ENCODE peak calls at places on chromosomes 13 and 19, in eight cellular contexts. One of them, this sample, is unnamed.

GRCh38 chr13:46553886-46554855 is 1.2 kb downstream of the LRCH1 start:
- DNase-seq in stomach: peak; percentile 71
- DNase-seq in lower lobe of right lung: peak; percentile 82
- DNase-seq in adipocyte: peak; percentile 86
- DNase-seq in choroid plexus epithelial cell: peak; percentile 90
- DNase-seq in astrocyte of the cerebellum: peak; percentile 57
- DNase-seq in ascending aorta: peak; percentile 86
- DNase-seq in aorta: peak; percentile 87
- DNase-seq in this sample: peak; percentile 41

GRCh38 chr19:47377208-47377701 is 28.1 kb downstream of the DHX34 start:
- DNase-seq in stomach: no peak
- DNase-seq in lower lobe of right lung: no peak
- DNase-seq in adipocyte: no peak
- DNase-seq in choroid plexus epithelial cell: no peak
- DNase-seq in astrocyte of the cerebellum: no peak
- DNase-seq in ascending aorta: no peak
- DNase-seq in aorta: no peak
- DNase-seq in this sample: no peak

GRCh38 chr19:10878253-10878652 is 6.9 kb downstream of the CARM1 start:
- DNase-seq in stomach: no peak
- DNase-seq in lower lobe of right lung: no peak
- DNase-seq in adipocyte: no peak
- DNase-seq in choroid plexus epithelial cell: no peak
- DNase-seq in astrocyte of the cerebellum: no peak
- DNase-seq in ascending aorta: no peak
- DNase-seq in aorta: no peak
- DNase-seq in this sample: no peak

GRCh38 chr19:5038631-5039271 is 69.8 kb downstream of the KDM4B start:
- DNase-seq in stomach: peak; percentile 40
- DNase-seq in lower lobe of right lung: no peak
- DNase-seq in adipocyte: peak; percentile 25
- DNase-seq in choroid plexus epithelial cell: peak; percentile 55
- DNase-seq in astrocyte of the cerebellum: no peak
- DNase-seq in ascending aorta: no peak
- DNase-seq in aorta: no peak
- DNase-seq in this sample: no peak

GRCh38 chr19:48681127-48681470 is 8.3 kb upstream of the NTN5 start:
- DNase-seq in stomach: peak; percentile 57
- DNase-seq in lower lobe of right lung: no peak
- DNase-seq in adipocyte: peak; percentile 17
- DNase-seq in choroid plexus epithelial cell: peak; percentile 77
- DNase-seq in astrocyte of the cerebellum: peak; percentile 55
- DNase-seq in ascending aorta: no peak
- DNase-seq in aorta: no peak
- DNase-seq in this sample: peak; percentile 16

GRCh38 chr13:76992548-76993001 is 694 bp downstream of the CLN5 start:
- DNase-seq in stomach: no peak
- DNase-seq in lower lobe of right lung: no peak
- DNase-seq in adipocyte: peak; percentile 60
- DNase-seq in choroid plexus epithelial cell: peak; percentile 29
- DNase-seq in astrocyte of the cerebellum: no peak
- DNase-seq in ascending aorta: no peak
- DNase-seq in aorta: peak; percentile 57
- DNase-seq in this sample: no peak

GRCh38 chr13:28356506-28357064 is 138.3 kb downstream of the FLT1 start:
- DNase-seq in stomach: no peak
- DNase-seq in lower lobe of right lung: no peak
- DNase-seq in adipocyte: peak; percentile 54
- DNase-seq in choroid plexus epithelial cell: no peak
- DNase-seq in astrocyte of the cerebellum: no peak
- DNase-seq in ascending aorta: no peak
- DNase-seq in aorta: no peak
- DNase-seq in this sample: no peak

GRCh38 chr13:48431987-48432615 is 19.2 kb upstream of the LPAR6 start:
- DNase-seq in stomach: no peak
- DNase-seq in lower lobe of right lung: no peak
- DNase-seq in adipocyte: peak; percentile 81
- DNase-seq in choroid plexus epithelial cell: peak; percentile 74
- DNase-seq in astrocyte of the cerebellum: no peak
- DNase-seq in ascending aorta: no peak
- DNase-seq in aorta: no peak
- DNase-seq in this sample: no peak

GRCh38 chr19:54152267-54152666 is 7.3 kb downstream of the LENG1 start:
- DNase-seq in stomach: no peak
- DNase-seq in lower lobe of right lung: no peak
- DNase-seq in adipocyte: no peak
- DNase-seq in choroid plexus epithelial cell: no peak
- DNase-seq in astrocyte of the cerebellum: no peak
- DNase-seq in ascending aorta: no peak
- DNase-seq in aorta: no peak
- DNase-seq in this sample: no peak

GRCh38 chr19:58439576-58440554 is at the start of gene ZNF132:
- DNase-seq in stomach: peak; percentile 96
- DNase-seq in lower lobe of right lung: peak; percentile 97
- DNase-seq in adipocyte: peak; percentile 100
- DNase-seq in choroid plexus epithelial cell: peak; percentile 100
- DNase-seq in astrocyte of the cerebellum: peak; percentile 100
- DNase-seq in ascending aorta: peak; percentile 99
- DNase-seq in aorta: peak; percentile 98
- DNase-seq in this sample: peak; percentile 97

GRCh38 chr13:45047394-45048328 is 58.3 kb downstream of the GPALPP1 start:
- DNase-seq in stomach: peak; percentile 80
- DNase-seq in lower lobe of right lung: peak; percentile 69
- DNase-seq in adipocyte: peak; percentile 93
- DNase-seq in choroid plexus epithelial cell: peak; percentile 89
- DNase-seq in astrocyte of the cerebellum: peak; percentile 61
- DNase-seq in ascending aorta: peak; percentile 79
- DNase-seq in aorta: peak; percentile 81
- DNase-seq in this sample: peak; percentile 35
- H3K4me3 ChIP-seq in stomach: peak overlapping the region; percentile 47
- H3K4me3 ChIP-seq in lower lobe of right lung: peak overlapping the region; percentile 53
- H3K4me3 ChIP-seq in adipocyte: peak overlapping the region; percentile 81
- H3K4me3 ChIP-seq in choroid plexus epithelial cell: peak overlapping the region; percentile 62
- H3K4me3 ChIP-seq in astrocyte of the cerebellum: peak overlapping the region; percentile 50
- H3K4me3 ChIP-seq in ascending aorta: peak overlapping the region; percentile 57
- H3K4me3 ChIP-seq in aorta: peak overlapping the region; percentile 40
- H3K4me3 ChIP-seq in this sample: peak overlapping the region; percentile 62

GRCh38 chr19:52923782-52924593 is 760 bp upstream of the ZNF888 start:
- DNase-seq in stomach: peak; percentile 66
- DNase-seq in lower lobe of right lung: peak; percentile 88
- DNase-seq in adipocyte: peak; percentile 21
- DNase-seq in choroid plexus epithelial cell: peak; percentile 19
- DNase-seq in astrocyte of the cerebellum: no peak
- DNase-seq in ascending aorta: peak; percentile 80
- DNase-seq in aorta: peak; percentile 84
- DNase-seq in this sample: no peak
- H3K4me3 ChIP-seq in stomach: peak overlapping the region; percentile 74
- H3K4me3 ChIP-seq in lower lobe of right lung: peak overlapping the region; percentile 76
- H3K4me3 ChIP-seq in adipocyte: peak overlapping the region; percentile 91
- H3K4me3 ChIP-seq in choroid plexus epithelial cell: peak overlapping the region; percentile 82
- H3K4me3 ChIP-seq in astrocyte of the cerebellum: peak overlapping the region; percentile 60
- H3K4me3 ChIP-seq in ascending aorta: peak overlapping the region; percentile 83
- H3K4me3 ChIP-seq in aorta: peak overlapping the region; percentile 58
- H3K4me3 ChIP-seq in this sample: peak overlapping the region; percentile 90

GRCh38 chr19:55386515-55386947 is 799 bp downstream of the RPL28 start:
- DNase-seq in stomach: no peak
- DNase-seq in lower lobe of right lung: no peak
- DNase-seq in adipocyte: peak; percentile 40
- DNase-seq in choroid plexus epithelial cell: no peak
- DNase-seq in astrocyte of the cerebellum: no peak
- DNase-seq in ascending aorta: no peak
- DNase-seq in aorta: no peak
- DNase-seq in this sample: no peak
- H3K4me3 ChIP-seq in stomach: peak overlapping the region; percentile 90
- H3K4me3 ChIP-seq in lower lobe of right lung: peak overlapping the region; percentile 97
- H3K4me3 ChIP-seq in adipocyte: peak overlapping the region; percentile 92
- H3K4me3 ChIP-seq in choroid plexus epithelial cell: peak overlapping the region; percentile 77
- H3K4me3 ChIP-seq in astrocyte of the cerebellum: peak overlapping the region; percentile 97
- H3K4me3 ChIP-seq in ascending aorta: peak overlapping the region; percentile 68
- H3K4me3 ChIP-seq in aorta: peak overlapping the region; percentile 76
- H3K4me3 ChIP-seq in this sample: peak overlapping the region; percentile 99

DNA sequence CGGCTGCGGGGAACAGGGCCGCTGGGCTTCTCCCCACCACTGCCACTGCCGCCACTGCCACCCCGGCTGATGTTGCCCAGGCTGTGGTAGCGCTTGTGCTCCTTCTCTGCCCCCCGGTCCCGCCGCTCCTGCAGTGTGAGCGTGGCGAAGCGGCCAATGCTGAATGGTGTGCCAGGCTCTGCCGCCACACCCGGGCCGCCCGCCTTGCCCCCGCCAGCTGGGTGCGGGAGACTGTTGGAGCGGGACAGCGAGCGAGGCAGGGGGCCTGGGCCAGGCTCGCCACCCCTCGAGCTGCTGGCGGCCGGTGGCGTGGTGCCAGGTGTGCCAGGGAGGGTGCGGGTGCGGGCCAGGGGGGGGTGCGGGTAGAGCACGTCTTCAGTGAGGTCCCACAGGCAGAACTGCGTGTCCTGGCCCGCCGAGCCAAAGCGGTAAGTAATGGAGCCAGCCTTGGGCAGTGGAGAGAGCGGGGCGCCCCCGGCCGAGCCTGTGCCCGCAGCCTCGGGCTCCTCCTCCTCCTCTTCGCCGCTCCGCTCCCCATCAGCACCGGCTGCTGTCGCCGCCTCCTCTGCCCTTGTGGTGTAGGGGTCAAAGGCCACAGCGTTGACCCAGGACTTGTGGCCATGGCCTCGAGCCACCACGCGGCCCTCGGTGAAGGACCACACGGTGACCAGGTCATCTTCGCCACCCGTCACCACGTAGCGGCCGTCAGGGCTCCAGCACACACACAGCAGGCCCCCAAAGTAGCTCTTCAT is 3.7 kb upstream of the DMPK start:
- DNase-seq in stomach: no peak
- DNase-seq in lower lobe of right lung: no peak
- DNase-seq in adipocyte: no peak
- DNase-seq in choroid plexus epithelial cell: no peak
- DNase-seq in astrocyte of the cerebellum: no peak
- DNase-seq in ascending aorta: no peak
- DNase-seq in aorta: no peak
- DNase-seq in this sample: no peak
- H3K4me3 ChIP-seq in stomach: no peak overlapping the region
- H3K4me3 ChIP-seq in lower lobe of right lung: no peak overlapping the region
- H3K4me3 ChIP-seq in adipocyte: no peak overlapping the region
- H3K4me3 ChIP-seq in choroid plexus epithelial cell: no peak overlapping the region
- H3K4me3 ChIP-seq in astrocyte of the cerebellum: no peak overlapping the region
- H3K4me3 ChIP-seq in ascending aorta: no peak overlapping the region
- H3K4me3 ChIP-seq in aorta: no peak overlapping the region
- H3K4me3 ChIP-seq in this sample: no peak overlapping the region

GRCh38 chr19:49875177-49875576 is 2.0 kb downstream of the AKT1S1 start:
- DNase-seq in stomach: no peak
- DNase-seq in lower lobe of right lung: no peak
- DNase-seq in adipocyte: no peak
- DNase-seq in choroid plexus epithelial cell: no peak
- DNase-seq in astrocyte of the cerebellum: no peak
- DNase-seq in ascending aorta: no peak
- DNase-seq in aorta: no peak
- DNase-seq in this sample: no peak
- H3K4me3 ChIP-seq in stomach: peak overlapping the region; percentile 73
- H3K4me3 ChIP-seq in lower lobe of right lung: peak overlapping the region; percentile 89
- H3K4me3 ChIP-seq in adipocyte: peak overlapping the region; percentile 93
- H3K4me3 ChIP-seq in choroid plexus epithelial cell: peak overlapping the region; percentile 100
- H3K4me3 ChIP-seq in astrocyte of the cerebellum: peak overlapping the region; percentile 73
- H3K4me3 ChIP-seq in ascending aorta: peak overlapping the region; percentile 85
- H3K4me3 ChIP-seq in aorta: no peak overlapping the region
- H3K4me3 ChIP-seq in this sample: peak overlapping the region; percentile 61

DNA sequence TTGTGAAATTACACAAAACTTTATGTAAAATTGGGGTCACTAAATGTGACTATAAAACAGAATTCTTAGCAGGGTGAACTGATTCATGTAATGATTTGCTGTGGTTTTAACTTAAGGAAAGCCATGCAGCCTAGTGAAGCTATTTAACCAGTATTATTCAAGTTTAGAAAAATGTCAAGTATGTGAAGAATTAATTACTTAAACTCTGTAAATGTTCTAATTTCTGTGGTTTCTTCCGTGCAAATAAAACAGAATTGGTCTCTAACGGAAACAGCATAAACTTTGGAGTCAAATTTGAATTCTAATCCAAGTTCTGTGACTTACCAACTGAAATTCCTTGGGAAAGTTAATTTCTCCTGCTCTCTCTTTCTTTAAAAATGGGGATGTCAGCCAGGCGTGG is 13.3 kb downstream of the CDC16 start:
- DNase-seq in stomach: no peak
- DNase-seq in lower lobe of right lung: no peak
- DNase-seq in adipocyte: peak; percentile 56
- DNase-seq in choroid plexus epithelial cell: peak; percentile 46
- DNase-seq in astrocyte of the cerebellum: peak; percentile 38
- DNase-seq in ascending aorta: no peak
- DNase-seq in aorta: no peak
- DNase-seq in this sample: peak; percentile 20
- H3K4me3 ChIP-seq in stomach: no peak overlapping the region
- H3K4me3 ChIP-seq in lower lobe of right lung: no peak overlapping the region
- H3K4me3 ChIP-seq in adipocyte: no peak overlapping the region
- H3K4me3 ChIP-seq in choroid plexus epithelial cell: no peak overlapping the region
- H3K4me3 ChIP-seq in astrocyte of the cerebellum: no peak overlapping the region
- H3K4me3 ChIP-seq in ascending aorta: no peak overlapping the region
- H3K4me3 ChIP-seq in aorta: no peak overlapping the region
- H3K4me3 ChIP-seq in this sample: no peak overlapping the region

GRCh38 chr13:29427937-29428309 is 167.6 kb downstream of the SLC7A1 start:
- DNase-seq in stomach: no peak
- DNase-seq in lower lobe of right lung: no peak
- DNase-seq in adipocyte: no peak
- DNase-seq in choroid plexus epithelial cell: no peak
- DNase-seq in astrocyte of the cerebellum: no peak
- DNase-seq in ascending aorta: no peak
- DNase-seq in aorta: no peak
- DNase-seq in this sample: no peak
- H3K4me3 ChIP-seq in stomach: peak overlapping the region; percentile 40
- H3K4me3 ChIP-seq in lower lobe of right lung: peak overlapping the region; percentile 33
- H3K4me3 ChIP-seq in adipocyte: peak overlapping the region; percentile 76
- H3K4me3 ChIP-seq in choroid plexus epithelial cell: peak overlapping the region; percentile 36
- H3K4me3 ChIP-seq in astrocyte of the cerebellum: peak overlapping the region; percentile 38
- H3K4me3 ChIP-seq in ascending aorta: peak overlapping the region; percentile 76
- H3K4me3 ChIP-seq in aorta: peak overlapping the region; percentile 41
- H3K4me3 ChIP-seq in this sample: no peak overlapping the region